ENCODE peak calls at places on chromosomes 2 and 18, in eight cellular contexts. One of them, this sample, is unnamed.

GRCh38 chr18:57744211-57744694 is 58.9 kb downstream of the ATP8B1 start:
- DNase-seq in posterior cingulate gyrus: no peak
- DNase-seq in BE2C: no peak
- DNase-seq in posterior vena cava: no peak
- DNase-seq in amniotic epithelial cell: no peak
- DNase-seq in activated T-cell treated with anti-CD3 and anti-CD28 coated beads, Interleukin-2, amount 50 U/mL, for 1 hour: no peak
- DNase-seq in stimulated activated CD8-positive, alpha-beta memory T cell treated with anti-CD3 and anti-CD28 coated beads, Interleukin-7, amount 100 ng/mL, for 24 hours: no peak
- DNase-seq in GM19239: no peak
- DNase-seq in this sample: no peak

GRCh38 chr2:233643128-233643527 is 6.9 kb downstream of the UGT1A10 start:
- DNase-seq in amniotic epithelial cell: peak
- DNase-seq in BE2C: peak
- DNase-seq in activated T-cell treated with anti-CD3 and anti-CD28 coated beads, Interleukin-2, amount 50 U/mL, for 1 hour: no peak
- DNase-seq in GM19239: no peak
- DNase-seq in posterior vena cava: no peak
- DNase-seq in posterior cingulate gyrus: no peak
- DNase-seq in stimulated activated CD8-positive, alpha-beta memory T cell treated with anti-CD3 and anti-CD28 coated beads, Interleukin-7, amount 100 ng/mL, for 24 hours: no peak
- DNase-seq in this sample: no peak

GRCh38 chr2:16508061-16508851 is 157.4 kb downstream of the CYRIA start:
- DNase-seq in GM19239: no peak
- DNase-seq in posterior cingulate gyrus: peak
- DNase-seq in activated T-cell treated with anti-CD3 and anti-CD28 coated beads, Interleukin-2, amount 50 U/mL, for 1 hour: no peak
- DNase-seq in posterior vena cava: no peak
- DNase-seq in amniotic epithelial cell: no peak
- DNase-seq in stimulated activated CD8-positive, alpha-beta memory T cell treated with anti-CD3 and anti-CD28 coated beads, Interleukin-7, amount 100 ng/mL, for 24 hours: no peak
- DNase-seq in BE2C: peak
- DNase-seq in this sample: no peak

GRCh38 chr18:58887613-58887963 is 22.9 kb downstream of the ZNF532 start:
- DNase-seq in GM19239: no peak
- DNase-seq in activated T-cell treated with anti-CD3 and anti-CD28 coated beads, Interleukin-2, amount 50 U/mL, for 1 hour: no peak
- DNase-seq in amniotic epithelial cell: peak
- DNase-seq in posterior cingulate gyrus: no peak
- DNase-seq in posterior vena cava: peak
- DNase-seq in stimulated activated CD8-positive, alpha-beta memory T cell treated with anti-CD3 and anti-CD28 coated beads, Interleukin-7, amount 100 ng/mL, for 24 hours: no peak
- DNase-seq in BE2C: no peak
- DNase-seq in this sample: no peak

GRCh38 chr18:48996901-48997463 is 46.2 kb upstream of the SMAD7 start:
- DNase-seq in posterior vena cava: no peak
- DNase-seq in GM19239: no peak
- DNase-seq in stimulated activated CD8-positive, alpha-beta memory T cell treated with anti-CD3 and anti-CD28 coated beads, Interleukin-7, amount 100 ng/mL, for 24 hours: no peak
- DNase-seq in posterior cingulate gyrus: no peak
- DNase-seq in activated T-cell treated with anti-CD3 and anti-CD28 coated beads, Interleukin-2, amount 50 U/mL, for 1 hour: peak
- DNase-seq in BE2C: no peak
- DNase-seq in amniotic epithelial cell: peak
- DNase-seq in this sample: peak

GRCh38 chr2:83696838-83697237 is 762.2 kb downstream of the SUCLG1 start:
- DNase-seq in posterior vena cava: no peak
- DNase-seq in stimulated activated CD8-positive, alpha-beta memory T cell treated with anti-CD3 and anti-CD28 coated beads, Interleukin-7, amount 100 ng/mL, for 24 hours: no peak
- DNase-seq in amniotic epithelial cell: no peak
- DNase-seq in posterior cingulate gyrus: no peak
- DNase-seq in GM19239: no peak
- DNase-seq in BE2C: no peak
- DNase-seq in activated T-cell treated with anti-CD3 and anti-CD28 coated beads, Interleukin-2, amount 50 U/mL, for 1 hour: no peak
- DNase-seq in this sample: no peak

GRCh38 chr2:216911008-216911407 is 51.1 kb upstream of the TNP1 start:
- DNase-seq in activated T-cell treated with anti-CD3 and anti-CD28 coated beads, Interleukin-2, amount 50 U/mL, for 1 hour: no peak
- DNase-seq in amniotic epithelial cell: no peak
- DNase-seq in posterior cingulate gyrus: no peak
- DNase-seq in stimulated activated CD8-positive, alpha-beta memory T cell treated with anti-CD3 and anti-CD28 coated beads, Interleukin-7, amount 100 ng/mL, for 24 hours: no peak
- DNase-seq in GM19239: no peak
- DNase-seq in BE2C: no peak
- DNase-seq in posterior vena cava: no peak
- DNase-seq in this sample: no peak

GRCh38 chr18:62606106-62606505 is 83.3 kb downstream of the ZCCHC2 start:
- DNase-seq in BE2C: no peak
- DNase-seq in GM19239: no peak
- DNase-seq in activated T-cell treated with anti-CD3 and anti-CD28 coated beads, Interleukin-2, amount 50 U/mL, for 1 hour: no peak
- DNase-seq in posterior cingulate gyrus: no peak
- DNase-seq in stimulated activated CD8-positive, alpha-beta memory T cell treated with anti-CD3 and anti-CD28 coated beads, Interleukin-7, amount 100 ng/mL, for 24 hours: no peak
- DNase-seq in amniotic epithelial cell: peak
- DNase-seq in posterior vena cava: no peak
- DNase-seq in this sample: no peak

GRCh38 chr2:126858013-126858412 is 40.7 kb upstream of the TEX51 start:
- DNase-seq in amniotic epithelial cell: no peak
- DNase-seq in posterior vena cava: no peak
- DNase-seq in stimulated activated CD8-positive, alpha-beta memory T cell treated with anti-CD3 and anti-CD28 coated beads, Interleukin-7, amount 100 ng/mL, for 24 hours: no peak
- DNase-seq in activated T-cell treated with anti-CD3 and anti-CD28 coated beads, Interleukin-2, amount 50 U/mL, for 1 hour: no peak
- DNase-seq in BE2C: no peak
- DNase-seq in GM19239: no peak
- DNase-seq in posterior cingulate gyrus: no peak
- DNase-seq in this sample: no peak

GRCh38 chr2:66495788-66496640 is 61.1 kb downstream of the MEIS1 start:
- DNase-seq in posterior cingulate gyrus: no peak
- DNase-seq in stimulated activated CD8-positive, alpha-beta memory T cell treated with anti-CD3 and anti-CD28 coated beads, Interleukin-7, amount 100 ng/mL, for 24 hours: no peak
- DNase-seq in posterior vena cava: peak
- DNase-seq in amniotic epithelial cell: peak
- DNase-seq in BE2C: no peak
- DNase-seq in activated T-cell treated with anti-CD3 and anti-CD28 coated beads, Interleukin-2, amount 50 U/mL, for 1 hour: no peak
- DNase-seq in GM19239: no peak
- DNase-seq in this sample: no peak

GRCh38 chr2:18830962-18831361 is 241.6 kb upstream of the NT5C1B start:
- DNase-seq in posterior vena cava: no peak
- DNase-seq in BE2C: no peak
- DNase-seq in posterior cingulate gyrus: no peak
- DNase-seq in amniotic epithelial cell: no peak
- DNase-seq in stimulated activated CD8-positive, alpha-beta memory T cell treated with anti-CD3 and anti-CD28 coated beads, Interleukin-7, amount 100 ng/mL, for 24 hours: no peak
- DNase-seq in GM19239: no peak
- DNase-seq in activated T-cell treated with anti-CD3 and anti-CD28 coated beads, Interleukin-2, amount 50 U/mL, for 1 hour: no peak
- DNase-seq in this sample: no peak

GRCh38 chr18:79899609-79900435 is 51.6 kb downstream of the SLC66A2 start:
- DNase-seq in BE2C: no peak
- DNase-seq in activated T-cell treated with anti-CD3 and anti-CD28 coated beads, Interleukin-2, amount 50 U/mL, for 1 hour: no peak
- DNase-seq in GM19239: no peak
- DNase-seq in posterior vena cava: no peak
- DNase-seq in stimulated activated CD8-positive, alpha-beta memory T cell treated with anti-CD3 and anti-CD28 coated beads, Interleukin-7, amount 100 ng/mL, for 24 hours: no peak
- DNase-seq in amniotic epithelial cell: no peak
- DNase-seq in posterior cingulate gyrus: no peak
- DNase-seq in this sample: no peak

GRCh38 chr18:74082476-74083070 is 65.1 kb downstream of the FBXO15 start:
- DNase-seq in amniotic epithelial cell: peak
- DNase-seq in activated T-cell treated with anti-CD3 and anti-CD28 coated beads, Interleukin-2, amount 50 U/mL, for 1 hour: peak
- DNase-seq in BE2C: peak
- DNase-seq in posterior cingulate gyrus: no peak
- DNase-seq in GM19239: peak
- DNase-seq in posterior vena cava: no peak
- DNase-seq in stimulated activated CD8-positive, alpha-beta memory T cell treated with anti-CD3 and anti-CD28 coated beads, Interleukin-7, amount 100 ng/mL, for 24 hours: no peak
- DNase-seq in this sample: peak

GRCh38 chr2:127143851-127144782 is 37.2 kb upstream of the BIN1 start:
- DNase-seq in activated T-cell treated with anti-CD3 and anti-CD28 coated beads, Interleukin-2, amount 50 U/mL, for 1 hour: no peak
- DNase-seq in amniotic epithelial cell: peak
- DNase-seq in BE2C: no peak
- DNase-seq in posterior cingulate gyrus: no peak
- DNase-seq in stimulated activated CD8-positive, alpha-beta memory T cell treated with anti-CD3 and anti-CD28 coated beads, Interleukin-7, amount 100 ng/mL, for 24 hours: no peak
- DNase-seq in posterior vena cava: peak
- DNase-seq in GM19239: no peak
- DNase-seq in this sample: no peak

GRCh38 chr2:240397924-240398611 is 37.4 kb upstream of the GPC1 start:
- DNase-seq in posterior cingulate gyrus: no peak
- DNase-seq in posterior vena cava: peak
- DNase-seq in BE2C: no peak
- DNase-seq in activated T-cell treated with anti-CD3 and anti-CD28 coated beads, Interleukin-2, amount 50 U/mL, for 1 hour: peak
- DNase-seq in amniotic epithelial cell: peak
- DNase-seq in stimulated activated CD8-positive, alpha-beta memory T cell treated with anti-CD3 and anti-CD28 coated beads, Interleukin-7, amount 100 ng/mL, for 24 hours: no peak
- DNase-seq in GM19239: no peak
- DNase-seq in this sample: no peak

GRCh38 chr2:15829985-15830384 is 110.4 kb upstream of the MYCN start:
- DNase-seq in stimulated activated CD8-positive, alpha-beta memory T cell treated with anti-CD3 and anti-CD28 coated beads, Interleukin-7, amount 100 ng/mL, for 24 hours: no peak
- DNase-seq in posterior cingulate gyrus: no peak
- DNase-seq in posterior vena cava: no peak
- DNase-seq in GM19239: no peak
- DNase-seq in amniotic epithelial cell: no peak
- DNase-seq in activated T-cell treated with anti-CD3 and anti-CD28 coated beads, Interleukin-2, amount 50 U/mL, for 1 hour: no peak
- DNase-seq in BE2C: no peak
- DNase-seq in this sample: no peak

GRCh38 chr2:189022492-189022891 is 48.3 kb downstream of the COL3A1 start:
- DNase-seq in posterior vena cava: no peak
- DNase-seq in posterior cingulate gyrus: no peak
- DNase-seq in GM19239: no peak
- DNase-seq in activated T-cell treated with anti-CD3 and anti-CD28 coated beads, Interleukin-2, amount 50 U/mL, for 1 hour: no peak
- DNase-seq in BE2C: no peak
- DNase-seq in stimulated activated CD8-positive, alpha-beta memory T cell treated with anti-CD3 and anti-CD28 coated beads, Interleukin-7, amount 100 ng/mL, for 24 hours: no peak
- DNase-seq in amniotic epithelial cell: peak
- DNase-seq in this sample: no peak

GRCh38 chr18:8367217-8367988 is 241.8 kb upstream of the RAB12 start:
- DNase-seq in BE2C: peak
- DNase-seq in GM19239: no peak
- DNase-seq in amniotic epithelial cell: no peak
- DNase-seq in stimulated activated CD8-positive, alpha-beta memory T cell treated with anti-CD3 and anti-CD28 coated beads, Interleukin-7, amount 100 ng/mL, for 24 hours: no peak
- DNase-seq in posterior cingulate gyrus: peak
- DNase-seq in posterior vena cava: no peak
- DNase-seq in activated T-cell treated with anti-CD3 and anti-CD28 coated beads, Interleukin-2, amount 50 U/mL, for 1 hour: peak
- DNase-seq in this sample: no peak

GRCh38 chr2:20103514-20103913 is 52.1 kb upstream of the LAPTM4A start:
- DNase-seq in posterior vena cava: no peak
- DNase-seq in BE2C: no peak
- DNase-seq in amniotic epithelial cell: peak
- DNase-seq in stimulated activated CD8-positive, alpha-beta memory T cell treated with anti-CD3 and anti-CD28 coated beads, Interleukin-7, amount 100 ng/mL, for 24 hours: no peak
- DNase-seq in GM19239: no peak
- DNase-seq in activated T-cell treated with anti-CD3 and anti-CD28 coated beads, Interleukin-2, amount 50 U/mL, for 1 hour: no peak
- DNase-seq in posterior cingulate gyrus: no peak
- DNase-seq in this sample: no peak

GRCh38 chr18:50726960-50727589 is 92.7 kb downstream of the MRO start:
- DNase-seq in stimulated activated CD8-positive, alpha-beta memory T cell treated with anti-CD3 and anti-CD28 coated beads, Interleukin-7, amount 100 ng/mL, for 24 hours: no peak
- DNase-seq in posterior vena cava: peak
- DNase-seq in posterior cingulate gyrus: no peak
- DNase-seq in GM19239: no peak
- DNase-seq in amniotic epithelial cell: no peak
- DNase-seq in activated T-cell treated with anti-CD3 and anti-CD28 coated beads, Interleukin-2, amount 50 U/mL, for 1 hour: no peak
- DNase-seq in BE2C: no peak
- DNase-seq in this sample: no peak

GRCh38 chr18:8177330-8178016 is 431.8 kb upstream of the RAB12 start:
- DNase-seq in posterior cingulate gyrus: no peak
- DNase-seq in amniotic epithelial cell: peak
- DNase-seq in GM19239: no peak
- DNase-seq in posterior vena cava: no peak
- DNase-seq in stimulated activated CD8-positive, alpha-beta memory T cell treated with anti-CD3 and anti-CD28 coated beads, Interleukin-7, amount 100 ng/mL, for 24 hours: no peak
- DNase-seq in activated T-cell treated with anti-CD3 and anti-CD28 coated beads, Interleukin-2, amount 50 U/mL, for 1 hour: no peak
- DNase-seq in BE2C: peak
- DNase-seq in this sample: no peak

This sample was measured in activated effector memory CD4-positive, alpha-beta T cell treated with Interleukin-2 at 50 U/mL for 16 hours.